ENCODE peak calls at places on chromosomes 2 and 18, in seven cellular contexts. Z is H9, P is mesendoderm, C is neuronal stem cell, Y is trophoblast cell, J is H1, K is mesenchymal stem cell. U is an unnamed sample.

GRCh38 chr2:241577413-241578122 is 19.0 kb downstream of the BOK start:
- DNase-seq in Z (peak), P (no peak), C (no peak), Y (no peak), J (no peak), K (no peak), U (peak)

GRCh38 chr18:48445540-48445939 is 36.4 kb upstream of the ZBTB7C start:
- DNase-seq in Z (peak), P (peak), C (peak), Y (peak), J (peak), K (peak), U (peak)

GRCh38 chr2:174593574-174594203 is 3.9 kb downstream of the WIPF1 start:
- DNase-seq in Z (no peak), P (peak), C (peak), Y (no peak), J (no peak), K (peak), U (peak)

GRCh38 chr2:172970660-172971059 is 105.0 kb upstream of the MAP3K20 start:
- DNase-seq in Z (no peak), P (no peak), C (no peak), Y (no peak), J (no peak), K (no peak), U (no peak)

GRCh38 chr18:10168477-10168876 is 254.7 kb downstream of the VAPA start:
- DNase-seq in Z (no peak), P (no peak), C (no peak), Y (no peak), J (no peak), K (no peak), U (no peak)

GRCh38 chr2:65046633-65047407 is 9.4 kb upstream of the CEP68 start:
- DNase-seq in Z (no peak), P (no peak), C (no peak), Y (peak), J (no peak), K (no peak), U (no peak)

GRCh38 chr2:37856101-37856751 is 68.9 kb upstream of the RMDN2 start:
- DNase-seq in Z (no peak), P (no peak), C (no peak), Y (no peak), J (no peak), K (no peak), U (no peak)

GRCh38 chr2:196113061-196113974 is 44.7 kb upstream of the DNAH7 start:
- DNase-seq in Z (no peak), P (peak), C (peak), Y (peak), J (no peak), K (peak), U (peak)

GRCh38 chr18:50143891-50144290 is 51.1 kb downstream of the MYO5B start:
- DNase-seq in Z (no peak), P (no peak), C (no peak), Y (peak), J (no peak), K (no peak), U (no peak)

GRCh38 chr18:70232251-70232650 is 26.8 kb upstream of the RTTN start:
- DNase-seq in Z (no peak), P (peak), C (no peak), Y (no peak), J (no peak), K (no peak), U (no peak)

GRCh38 chr2:186716899-186717811 is 23.3 kb downstream of the FAM171B start:
- DNase-seq in Z (no peak), P (peak), C (no peak), Y (no peak), J (no peak), K (no peak), U (peak)

GRCh38 chr2:156784034-156784433 is 347.9 kb downstream of the GPD2 start:
- DNase-seq in Z (no peak), P (no peak), C (no peak), Y (no peak), J (no peak), K (no peak), U (no peak)

GRCh38 chr2:151630372-151630771 is 103.9 kb downstream of the NEB start:
- DNase-seq in Z (no peak), P (no peak), C (no peak), Y (no peak), J (no peak), K (no peak), U (no peak)

GRCh38 chr18:45678850-45679249 is 45.1 kb upstream of the SLC14A1 start:
- DNase-seq in Z (no peak), P (no peak), C (no peak), Y (no peak), J (no peak), K (no peak), U (no peak)

GRCh38 chr18:43129946-43130523 is 14.6 kb upstream of the RIT2 start:
- DNase-seq in Z (no peak), P (no peak), C (no peak), Y (no peak), J (no peak), K (peak), U (no peak)

GRCh38 chr2:53593891-53594585 is 173.6 kb upstream of the CHAC2 start:
- DNase-seq in Z (no peak), P (no peak), C (no peak), Y (peak), J (no peak), K (peak), U (peak)

GRCh38 chr2:106983305-106983704 is 97.3 kb upstream of the ST6GAL2 start:
- DNase-seq in Z (no peak), P (no peak), C (no peak), Y (peak), J (no peak), K (no peak), U (no peak)

GRCh38 chr18:7021994-7022840 is 95.4 kb downstream of the LAMA1 start:
- DNase-seq in Z (no peak), P (peak), C (no peak), Y (peak), J (no peak), K (peak), U (peak)

GRCh38 chr2:210268281-210268680 is 43.0 kb upstream of the ACADL start:
- DNase-seq in Z (no peak), P (no peak), C (no peak), Y (no peak), J (no peak), K (no peak), U (no peak)

GRCh38 chr2:25928668-25929067 is 50.4 kb upstream of the ASXL2 start:
- DNase-seq in Z (no peak), P (no peak), C (no peak), Y (no peak), J (no peak), K (no peak), U (no peak)
- H4K8ac ChIP-seq in Z (no peak), P (no peak), C (no peak), Y (no peak), J (no peak), K (no peak), U (no peak)

GRCh38 chr2:20620271-20620681 is 30.6 kb downstream of the HS1BP3 start:
- DNase-seq in Z (no peak), P (no peak), C (no peak), Y (no peak), J (no peak), K (no peak), U (no peak)
- H4K8ac ChIP-seq in Z (no peak), P (no peak), C (peak), Y (peak), J (no peak), K (no peak), U (no peak)

GRCh38 chr2:40087927-40088326 is 308.9 kb upstream of the THUMPD2 start:
- DNase-seq in Z (no peak), P (peak), C (no peak), Y (no peak), J (no peak), K (no peak), U (no peak)

GRCh38 chr2:40087434-40087833 is 308.4 kb upstream of the THUMPD2 start:
- DNase-seq in Z (no peak), P (no peak), C (no peak), Y (no peak), J (no peak), K (no peak), U (peak)

DNA sequence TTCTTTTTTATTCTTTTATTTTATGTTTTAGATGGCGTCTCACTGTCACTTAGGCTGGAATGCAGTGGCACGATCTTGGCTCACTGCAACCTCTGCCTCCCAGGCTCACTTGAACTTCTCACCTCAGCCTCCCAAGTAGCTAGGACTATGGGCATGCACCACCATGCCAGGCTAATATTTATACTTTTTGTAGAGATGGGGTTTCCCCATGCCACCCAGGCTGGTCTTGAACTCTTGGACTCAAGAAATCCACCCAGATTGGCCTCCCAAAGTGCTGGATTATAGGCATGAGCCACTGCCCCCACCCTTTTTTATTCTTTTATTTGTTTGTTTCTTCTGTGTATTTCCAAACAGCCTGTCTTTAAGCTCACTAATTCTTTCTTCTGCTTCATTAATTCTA is 306.7 kb upstream of the THUMPD2 start:
- DNase-seq in Z (no peak), P (no peak), C (no peak), Y (no peak), J (no peak), K (no peak), U (no peak)
- H4K8ac ChIP-seq in Z (no peak), P (no peak), C (no peak), Y (no peak), J (no peak), K (no peak), U (no peak)

GRCh38 chr2:767440-767839 is 90.2 kb upstream of the TMEM18 start:
- DNase-seq in Z (no peak), P (no peak), C (no peak), Y (no peak), J (no peak), K (no peak), U (no peak)

GRCh38 chr2:767944-768343 is 90.7 kb upstream of the TMEM18 start:
- DNase-seq in Z (no peak), P (no peak), C (no peak), Y (no peak), J (no peak), K (no peak), U (no peak)

GRCh38 chr2:766255-766654 is 89.0 kb upstream of the TMEM18 start:
- DNase-seq in Z (no peak), P (no peak), C (no peak), Y (no peak), J (no peak), K (no peak), U (no peak)

GRCh38 chr2:769771-770170 is 92.6 kb upstream of the TMEM18 start:
- DNase-seq in Z (no peak), P (no peak), C (no peak), Y (no peak), J (no peak), K (no peak), U (peak)

GRCh38 chr2:768484-768883 is 91.3 kb upstream of the TMEM18 start:
- DNase-seq in Z (no peak), P (no peak), C (no peak), Y (no peak), J (no peak), K (no peak), U (no peak)
- H4K8ac ChIP-seq in Z (no peak), P (no peak), C (no peak), Y (no peak), J (no peak), K (no peak), U (no peak)

GRCh38 chr2:73893764-73894474 is 1.1 kb downstream of the ACTG2 start:
- DNase-seq in Z (no peak), P (no peak), C (no peak), Y (peak), J (no peak), K (no peak), U (no peak)

GRCh38 chr2:73895473-73895872 is 2.7 kb downstream of the ACTG2 start:
- DNase-seq in Z (no peak), P (no peak), C (no peak), Y (no peak), J (no peak), K (no peak), U (no peak)

GRCh38 chr2:73894475-73894850 is 1.7 kb downstream of the ACTG2 start:
- DNase-seq in Z (no peak), P (no peak), C (no peak), Y (no peak), J (no peak), K (no peak), U (no peak)

GRCh38 chr2:73896362-73897239 is 3.8 kb downstream of the ACTG2 start:
- DNase-seq in Z (no peak), P (no peak), C (no peak), Y (no peak), J (no peak), K (peak), U (peak)

DNA sequence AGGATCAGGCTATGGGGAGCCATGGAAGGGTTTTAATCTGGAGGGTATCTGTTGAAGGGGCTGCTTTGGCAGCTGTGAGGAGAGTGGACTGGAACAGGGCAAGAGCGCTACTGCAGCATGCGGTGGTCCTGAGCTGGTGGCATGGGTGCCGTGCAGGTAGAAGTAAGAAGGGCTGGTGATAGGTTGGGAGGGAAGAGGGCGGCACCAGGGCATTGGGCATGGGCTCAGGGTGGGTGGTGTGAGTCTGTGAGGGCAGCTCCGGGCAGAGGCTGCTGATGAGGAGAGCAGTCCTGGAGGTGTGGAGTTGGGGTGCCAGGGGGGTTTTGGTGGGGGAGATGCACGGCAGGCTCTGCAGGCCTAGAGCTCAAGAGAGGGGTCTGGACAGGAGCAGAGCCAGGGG is 2.1 kb downstream of the ACTG2 start:
- DNase-seq in Z (no peak), P (no peak), C (no peak), Y (no peak), J (no peak), K (no peak), U (no peak)
- H4K8ac ChIP-seq in Z (no peak), P (no peak), C (no peak), Y (no peak), J (peak), K (no peak), U (no peak)

GRCh38 chr18:76390452-76391035 is 104.5 kb downstream of the ZNF516 start:
- DNase-seq in Z (no peak), P (no peak), C (no peak), Y (no peak), J (no peak), K (no peak), U (no peak)

GRCh38 chr18:76391038-76391437 is 104.0 kb downstream of the ZNF516 start:
- DNase-seq in Z (no peak), P (no peak), C (no peak), Y (no peak), J (no peak), K (no peak), U (no peak)

GRCh38 chr18:76394780-76395476 is 100.1 kb downstream of the ZNF516 start:
- DNase-seq in Z (no peak), P (no peak), C (no peak), Y (peak), J (no peak), K (no peak), U (peak)

GRCh38 chr18:76388891-76389423 is 106.1 kb downstream of the ZNF516 start:
- DNase-seq in Z (no peak), P (no peak), C (no peak), Y (no peak), J (no peak), K (no peak), U (peak)

DNA sequence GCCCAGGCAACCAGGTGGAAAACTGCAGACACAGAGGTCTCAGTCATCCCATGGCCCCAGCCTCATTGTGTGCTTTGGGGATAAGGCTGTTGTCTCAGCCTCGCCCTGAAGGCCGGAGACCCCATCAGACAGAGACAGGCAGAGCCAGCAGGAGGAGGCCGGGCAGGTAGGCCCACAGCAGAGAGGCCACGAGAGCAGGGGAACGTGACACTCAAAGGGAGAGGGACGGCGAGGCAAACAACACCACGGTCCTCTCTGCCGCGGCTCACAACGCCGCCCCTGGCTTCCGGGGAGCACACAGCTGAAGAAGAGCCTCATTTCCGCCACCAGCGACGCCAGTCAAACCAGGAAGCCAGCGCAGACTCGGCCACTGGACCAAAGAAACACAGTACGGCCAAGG is 103.3 kb downstream of the ZNF516 start:
- DNase-seq in Z (no peak), P (no peak), C (no peak), Y (no peak), J (no peak), K (no peak), U (no peak)
- H4K8ac ChIP-seq in Z (no peak), P (no peak), C (no peak), Y (no peak), J (peak), K (no peak), U (no peak)

DNA sequence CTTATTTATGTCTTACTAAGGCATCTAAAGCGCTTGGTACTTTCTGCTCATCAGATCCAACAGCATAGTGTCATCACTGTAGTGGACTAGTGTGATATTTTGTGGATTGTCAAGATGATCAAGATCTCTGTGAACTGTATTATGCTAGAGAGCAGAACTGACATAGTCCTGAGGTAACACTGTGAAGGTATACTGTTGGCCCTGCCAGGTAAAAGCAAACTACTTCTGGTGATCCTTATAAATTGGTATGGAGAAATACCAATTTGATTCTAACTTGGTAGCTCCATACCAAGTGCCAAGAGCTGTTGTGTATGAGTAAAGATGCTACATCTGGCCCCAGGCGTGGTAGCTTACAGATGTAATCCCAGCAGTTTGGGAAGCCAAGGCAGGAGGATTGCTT is 15.9 kb downstream of the SFTPB start:
- DNase-seq in Z (no peak), P (no peak), C (no peak), Y (no peak), J (no peak), K (no peak), U (no peak)
- H4K8ac ChIP-seq in Z (no peak), P (no peak), C (no peak), Y (no peak), J (no peak), K (no peak), U (peak)

DNA sequence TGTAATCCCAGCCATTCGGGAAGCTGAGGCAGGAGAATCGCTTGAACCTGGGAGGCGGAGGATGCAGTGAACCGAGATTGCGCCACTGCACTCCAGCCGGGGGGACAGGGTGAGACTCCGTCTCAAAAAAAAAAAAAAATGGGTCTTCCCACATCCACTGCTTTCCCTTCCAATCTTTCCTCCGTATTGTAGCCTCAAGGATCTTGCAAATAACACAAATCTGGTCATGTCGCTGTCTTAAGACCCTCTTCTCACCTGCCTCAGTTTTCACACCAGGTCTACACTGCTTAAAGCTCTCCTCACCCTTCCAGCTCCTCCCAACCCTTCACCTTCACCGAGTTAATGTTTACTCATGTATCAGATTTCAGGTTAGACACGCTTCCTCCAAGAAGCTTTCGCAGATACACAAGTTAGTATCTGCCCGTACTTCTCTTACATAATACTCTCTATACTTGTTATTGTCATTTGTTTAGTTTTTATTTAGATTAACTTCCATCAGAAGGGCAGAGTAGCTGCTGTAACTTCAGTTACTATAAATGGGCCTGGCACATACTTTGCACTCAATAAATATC is 1.5 kb downstream of the IER3IP1 start:
- DNase-seq in Z (no peak), P (peak), C (no peak), Y (peak), J (no peak), K (no peak), U (no peak)
- H4K8ac ChIP-seq in Z (no peak), P (no peak), C (no peak), Y (no peak), J (no peak), K (no peak), U (no peak)

GRCh38 chr2:25938345-25938744 is 44.0 kb downstream of the KIF3C start:
- DNase-seq in Z (no peak), P (no peak), C (no peak), Y (no peak), J (no peak), K (no peak), U (no peak)
- H4K8ac ChIP-seq in Z (no peak), P (no peak), C (no peak), Y (no peak), J (no peak), K (no peak), U (no peak)

U was measured in IMR-90.